ENCODE peak calls at places on chromosomes 3 and 15, in four cellular contexts. I is K562, X is GM12891, Y is GM12878. C is an unnamed sample.

GRCh38 chr15:69469467-69470191 is 17.0 kb downstream of the RPLP1 start:
- DNase-seq in I (peak), X (no peak), Y (no peak), C (no peak)

GRCh38 chr15:46312133-46312740 is 677.4 kb downstream of the SQOR start:
- DNase-seq in I (peak), X (peak), Y (peak), C (peak)

GRCh38 chr3:13963137-13963886 is 83.4 kb upstream of the WNT7A start:
- DNase-seq in I (no peak), X (no peak), Y (no peak), C (no peak)

GRCh38 chr3:197793246-197793645 is 2.2 kb downstream of the LRCH3 start:
- DNase-seq in I (no peak), X (no peak), Y (peak), C (no peak)

GRCh38 chr15:57432141-57432701 is 55.9 kb downstream of the CGNL1 start:
- DNase-seq in I (no peak), X (no peak), Y (no peak), C (no peak)

GRCh38 chr3:71048948-71049347 is 534.6 kb downstream of the FOXP1 start:
- DNase-seq in I (no peak), X (no peak), Y (no peak), C (no peak)

GRCh38 chr15:31300981-31301686 is 25.5 kb upstream of the KLF13 start:
- DNase-seq in I (no peak), X (no peak), Y (no peak), C (no peak)

GRCh38 chr15:69358850-69359249 is 55.3 kb upstream of the KIF23 start:
- DNase-seq in I (no peak), X (no peak), Y (no peak), C (no peak)

GRCh38 chr15:85625856-85626255 is 168.9 kb downstream of the KLHL25 start:
- DNase-seq in I (no peak), X (no peak), Y (no peak), C (no peak)

GRCh38 chr3:161388860-161389259 is 17.5 kb upstream of the SPTSSB start:
- DNase-seq in I (no peak), X (no peak), Y (no peak), C (no peak)

GRCh38 chr15:79661411-79661810 is 229.3 kb downstream of the MINAR1 start:
- DNase-seq in I (no peak), X (no peak), Y (no peak), C (no peak)

GRCh38 chr3:183991403-183991802 is 26.3 kb downstream of the ABCC5 start:
- DNase-seq in I (no peak), X (no peak), Y (no peak), C (no peak)

GRCh38 chr15:94057305-94057704 is 174.1 kb upstream of the MCTP2 start:
- DNase-seq in I (no peak), X (no peak), Y (no peak), C (no peak)

GRCh38 chr15:29139540-29140459 is 129.8 kb downstream of the NSMCE3 start:
- DNase-seq in I (peak), X (peak), Y (no peak), C (peak)

GRCh38 chr3:46422617-46423016 is 15.6 kb downstream of the CCRL2 start:
- DNase-seq in I (peak), X (no peak), Y (no peak), C (no peak)

GRCh38 chr15:47443839-47444238 is 273.5 kb upstream of the SEMA6D start:
- DNase-seq in I (no peak), X (no peak), Y (no peak), C (no peak)

GRCh38 chr15:38746211-38746610 is 181.6 kb upstream of the RASGRP1 start:
- DNase-seq in I (no peak), X (no peak), Y (no peak), C (no peak)
- TF ChIP-seq SPI1 in I (no peak), X (no peak), Y (no peak), C (no peak)

DNA sequence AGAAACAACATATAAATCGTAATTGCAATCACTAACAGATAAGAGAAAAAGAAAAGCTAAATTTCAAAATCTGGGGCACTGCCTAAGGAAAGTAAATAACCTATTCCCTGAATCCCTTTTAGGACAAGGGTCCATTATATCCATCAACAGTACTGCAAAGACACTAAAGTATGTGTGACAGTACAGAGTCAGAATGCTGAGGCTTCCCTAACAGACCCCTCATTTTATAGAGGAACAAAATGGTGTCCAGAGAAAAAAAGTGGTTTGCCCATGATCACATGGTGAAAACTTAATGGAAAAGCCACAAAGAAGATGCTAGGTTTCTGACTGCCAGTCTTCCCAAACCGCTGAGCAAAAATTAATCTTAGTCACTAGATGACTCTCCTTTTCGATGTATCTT is 93.8 kb downstream of the DHX30 start:
- DNase-seq in I (no peak), X (no peak), Y (no peak), C (no peak)
- TF ChIP-seq SPI1 in I (no peak), X (no peak), Y (no peak), C (no peak)

GRCh38 chr3:186825294-186825821 is 17.2 kb upstream of the ADIPOQ start:
- DNase-seq in I (peak), X (no peak), Y (no peak), C (no peak)

GRCh38 chr3:186826978-186827857 is 15.3 kb upstream of the ADIPOQ start:
- DNase-seq in I (peak), X (peak), Y (no peak), C (peak)

GRCh38 chr3:186828340-186828739 is 14.2 kb upstream of the ADIPOQ start:
- DNase-seq in I (no peak), X (no peak), Y (no peak), C (no peak)

GRCh38 chr3:186824430-186825139 is 17.9 kb upstream of the ADIPOQ start:
- DNase-seq in I (no peak), X (no peak), Y (no peak), C (no peak)

GRCh38 chr3:186826316-186826977 is 16.1 kb upstream of the ADIPOQ start:
- DNase-seq in I (no peak), X (no peak), Y (no peak), C (no peak)
- TF ChIP-seq SPI1 in I (no peak), X (no peak), Y (no peak), C (no peak)

GRCh38 chr15:55526559-55527036 is 18.6 kb upstream of the DNAAF4 start:
- DNase-seq in I (peak), X (peak), Y (no peak), C (peak)
- TF ChIP-seq SPI1 in I (no peak), X (peak), Y (peak), C (peak)

GRCh38 chr3:54891540-54891897 is 36.3 kb downstream of the LRTM1 start:
- DNase-seq in I (peak), X (no peak), Y (no peak), C (no peak)
- TF ChIP-seq SPI1 in I (no peak), X (no peak), Y (no peak), C (no peak)

GRCh38 chr3:115989927-115990326 is 366.6 kb downstream of the GAP43 start:
- DNase-seq in I (no peak), X (no peak), Y (no peak), C (no peak)
- TF ChIP-seq SPI1 in I (no peak), X (no peak), Y (no peak), C (no peak)

C was measured in HL-60.